ENCODE peak calls at places on chromosomes 4 and X, in eight cellular contexts. G, Y, E, V, M, C, W and B are unnamed samples.
A peak's percentile ranks its signal among the peaks of the same experiment; 100 is the strongest.

GRCh38 chr4:131499139-131499873 is 1649.8 kb upstream of the PCDH10 start:
- DNase-seq in G (no peak), Y (peak; percentile 81), E (no peak), V (no peak), M (peak; percentile 35), C (no peak), W (no peak), B (no peak)

GRCh38 chr4:80507507-80507906 is 172.0 kb downstream of the CFAP299 start:
- DNase-seq in G (no peak), Y (no peak), E (no peak), V (no peak), M (no peak), C (no peak), W (no peak), B (no peak)

GRCh38 chrX:17374619-17375360 is at the start of gene NHS:
- DNase-seq in G (peak; percentile 56), Y (peak; percentile 62), E (peak; percentile 77), V (peak; percentile 87), M (peak; percentile 63), C (peak; percentile 68), W (peak; percentile 92), B (peak; percentile 78)

GRCh38 chrX:337331-337831 is 18.8 kb upstream of the GTPBP6 start:
- DNase-seq in G (no peak), Y (no peak), E (peak; percentile 33), V (no peak), M (no peak), C (no peak), W (no peak), B (no peak)

GRCh38 chr4:110926841-110927400 is 304.0 kb upstream of the PITX2 start:
- DNase-seq in G (no peak), Y (no peak), E (no peak), V (no peak), M (no peak), C (no peak), W (no peak), B (no peak)

GRCh38 chrX:135421537-135421931 is 210 bp upstream of the SMIM10L2A start:
- DNase-seq in G (peak; percentile 89), Y (peak; percentile 40), E (peak; percentile 89), V (peak; percentile 84), M (peak; percentile 32), C (peak; percentile 55), W (peak; percentile 93), B (peak; percentile 45)

GRCh38 chr4:62517721-62518120 is 1317.6 kb downstream of the ADGRL3 start:
- DNase-seq in G (no peak), Y (no peak), E (no peak), V (no peak), M (no peak), C (no peak), W (no peak), B (no peak)

GRCh38 chrX:108640817-108641216 is 95.5 kb downstream of the IRS4 start:
- DNase-seq in G (no peak), Y (no peak), E (no peak), V (no peak), M (no peak), C (no peak), W (no peak), B (no peak)

GRCh38 chrX:154719132-154719675 is 31.7 kb downstream of the GAB3 start:
- DNase-seq in G (no peak), Y (peak; percentile 90), E (no peak), V (no peak), M (peak; percentile 85), C (no peak), W (no peak), B (peak; percentile 44)

GRCh38 chr4:119080721-119081541 is 54.7 kb upstream of the MYOZ2 start:
- DNase-seq in G (no peak), Y (peak; percentile 48), E (no peak), V (no peak), M (no peak), C (peak; percentile 18), W (no peak), B (no peak)

GRCh38 chr4:26746742-26747351 is 113.8 kb upstream of the STIM2 start:
- DNase-seq in G (no peak), Y (no peak), E (no peak), V (no peak), M (no peak), C (no peak), W (no peak), B (no peak)

GRCh38 chrX:134368140-134368539 is 91.8 kb upstream of the HPRT1 start:
- DNase-seq in G (no peak), Y (no peak), E (no peak), V (no peak), M (peak; percentile 4), C (no peak), W (no peak), B (no peak)

GRCh38 chrX:65601530-65602281 is 65.7 kb upstream of the MSN start:
- DNase-seq in G (peak; percentile 88), Y (peak; percentile 91), E (peak; percentile 78), V (peak; percentile 93), M (peak; percentile 88), C (no peak), W (no peak), B (peak; percentile 88)

GRCh38 chr4:170497105-170497504 is 407.3 kb upstream of the AADAT start:
- DNase-seq in G (no peak), Y (peak; percentile 9), E (no peak), V (no peak), M (no peak), C (no peak), W (no peak), B (peak; percentile 2)

GRCh38 chr4:74451214-74451661 is 6.3 kb downstream of the AREG start:
- DNase-seq in G (no peak), Y (peak; percentile 81), E (no peak), V (no peak), M (peak; percentile 71), C (peak; percentile 30), W (no peak), B (peak; percentile 38)

GRCh38 chrX:72352786-72353185 is 47.1 kb upstream of the CITED1 start:
- DNase-seq in G (no peak), Y (no peak), E (no peak), V (no peak), M (no peak), C (no peak), W (no peak), B (no peak)

GRCh38 chrX:154717824-154718223 is 33.1 kb downstream of the GAB3 start:
- DNase-seq in G (no peak), Y (peak; percentile 68), E (no peak), V (no peak), M (peak; percentile 59), C (no peak), W (no peak), B (peak; percentile 62)

GRCh38 chr4:181905708-181906107 is 337.5 kb upstream of the TENM3 start:
- DNase-seq in G (no peak), Y (no peak), E (no peak), V (no peak), M (no peak), C (no peak), W (no peak), B (no peak)

GRCh38 chr4:180669637-180670036 is 1573.6 kb upstream of the TENM3 start:
- DNase-seq in G (no peak), Y (no peak), E (no peak), V (no peak), M (peak; percentile 44), C (no peak), W (no peak), B (no peak)
- TF ChIP-seq CTCF in G (no peak), Y (no peak), E (no peak), V (no peak), M (no peak), C (no peak), W (no peak), B (no peak)

DNA sequence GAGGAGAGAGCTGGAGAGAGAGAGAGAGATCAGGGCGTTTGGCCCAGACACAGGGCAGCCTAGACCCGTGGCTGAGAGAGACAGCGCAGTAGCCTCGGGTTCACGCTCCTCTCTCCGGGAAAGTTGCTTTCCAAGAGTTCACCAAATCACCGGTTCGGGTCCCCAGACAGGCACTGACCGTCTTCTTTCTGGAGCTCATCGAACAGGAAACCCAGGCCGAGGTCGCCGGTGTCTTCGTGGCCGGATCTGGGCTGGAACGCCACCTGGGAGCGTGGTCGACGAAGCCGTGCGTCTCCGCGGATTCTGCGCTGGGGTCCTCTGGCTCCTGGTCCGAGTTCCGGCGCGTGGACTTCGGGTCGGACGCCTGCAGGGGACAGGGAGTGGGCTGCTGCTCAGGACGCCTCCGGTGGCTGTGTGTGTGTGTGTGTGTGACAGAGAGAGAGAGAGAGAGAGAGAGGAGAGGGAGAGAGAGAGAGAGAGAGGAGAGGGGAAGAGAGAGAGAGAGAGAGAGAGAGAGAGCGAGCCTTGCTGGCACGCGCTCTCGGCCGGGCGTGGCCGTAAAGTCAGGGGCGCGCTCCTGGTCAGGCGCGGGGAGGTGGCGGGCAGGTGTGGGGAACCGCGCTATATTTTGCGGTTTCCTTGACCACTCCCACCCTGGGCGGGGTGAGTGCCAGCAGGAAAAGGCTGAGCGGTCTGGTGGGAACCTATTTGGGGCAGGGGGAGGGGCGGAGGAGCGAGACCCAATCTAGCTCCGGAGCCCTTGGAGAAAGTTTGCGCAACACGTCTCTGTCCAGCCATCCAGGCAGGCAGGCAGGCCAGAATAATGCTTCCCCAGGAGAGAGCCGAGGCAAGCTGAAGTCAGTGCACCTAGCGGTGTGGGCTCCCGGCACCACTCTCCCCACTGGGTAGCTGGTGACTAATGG is 62.1 kb downstream of the RHOXF2B start:
- DNase-seq in G (no peak), Y (no peak), E (peak; percentile 46), V (no peak), M (no peak), C (no peak), W (no peak), B (no peak)
- H3K4me3 ChIP-seq in G (peak overlapping the region; percentile 26), Y (no peak overlapping the region), E (no peak overlapping the region), V (peak overlapping the region; percentile 28), M (no peak overlapping the region), C (peak overlapping the region; percentile 50), W (peak overlapping the region; percentile 33), B (no peak overlapping the region)

DNA sequence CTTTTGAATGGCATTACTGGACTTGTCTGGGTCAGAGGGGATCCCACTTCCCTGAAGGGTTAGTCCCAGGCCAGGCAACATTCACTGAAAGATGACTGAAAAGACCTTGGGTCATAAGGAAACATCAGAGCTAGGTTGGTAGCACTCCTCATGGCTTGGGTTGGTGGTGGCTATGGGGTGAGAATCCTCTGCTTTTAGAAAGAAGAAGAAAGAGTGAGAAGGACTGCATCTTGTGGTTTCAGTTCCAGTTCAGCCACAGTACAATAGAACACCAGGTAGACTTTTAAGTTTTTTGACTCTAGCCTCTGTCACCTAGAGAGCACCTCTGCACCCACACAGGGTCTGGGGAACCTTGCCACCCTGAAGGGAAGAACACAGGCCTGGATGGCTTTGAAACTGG is 36.3 kb downstream of the PRR32 start:
- DNase-seq in G (no peak), Y (no peak), E (no peak), V (no peak), M (no peak), C (no peak), W (no peak), B (no peak)
- TF ChIP-seq CTCF in G (no peak), Y (no peak), E (no peak), V (no peak), M (no peak), C (no peak), W (no peak), B (no peak)

DNA sequence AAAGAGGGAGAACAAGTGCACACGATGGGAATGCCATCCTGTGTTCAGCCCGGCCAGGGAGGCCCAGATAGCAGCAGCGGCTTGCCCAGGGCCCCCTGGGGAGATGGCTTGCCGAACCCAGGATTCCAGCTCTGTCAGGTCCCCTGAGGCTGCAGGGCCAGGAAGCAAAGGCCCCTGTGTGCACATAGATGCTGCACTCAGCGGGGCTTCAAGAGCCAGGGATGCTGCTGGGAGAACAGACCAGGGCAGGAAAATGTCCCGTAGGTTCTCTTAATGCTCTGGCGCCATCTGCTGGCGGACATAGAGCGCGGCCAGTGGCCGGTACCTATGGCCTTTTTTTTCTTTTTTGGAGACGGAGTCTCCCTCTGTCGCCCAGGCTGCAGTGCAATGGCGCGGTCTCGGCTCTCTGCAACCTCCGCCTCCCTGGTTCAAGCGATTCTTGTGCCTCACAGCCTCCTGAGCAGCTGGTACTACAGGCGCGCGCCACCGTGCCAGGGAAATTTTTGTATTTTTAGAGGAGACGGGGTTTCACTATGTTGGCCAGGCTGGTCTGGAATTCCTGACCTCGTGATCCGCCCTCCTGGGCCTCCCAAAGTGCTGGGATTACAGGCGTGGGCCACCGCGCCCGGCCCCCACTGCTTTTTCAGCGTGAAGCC is 22.4 kb downstream of the MED28 start:
- DNase-seq in G (peak; percentile 67), Y (peak; percentile 74), E (peak; percentile 66), V (peak; percentile 74), M (peak; percentile 69), C (peak; percentile 43), W (no peak), B (peak; percentile 64)
- H3K4me3 ChIP-seq in G (no peak overlapping the region), Y (no peak overlapping the region), E (no peak overlapping the region), V (no peak overlapping the region), M (no peak overlapping the region), C (no peak overlapping the region), W (no peak overlapping the region), B (no peak overlapping the region)